ENCODE peak calls at places on chromosomes 12 and 14, in nine cellular contexts. One of them, this sample, is unnamed.

GRCh38 chr12:119178544-119179334 is at the start of gene HSPB8:
- DNase-seq in astrocyte of the cerebellum: peak; percentile 38
- DNase-seq in CD8-positive, alpha-beta memory T cell: no peak
- DNase-seq in lung: peak; percentile 92
- DNase-seq in PC-3: peak; percentile 47
- DNase-seq in mammary epithelial cell: peak; percentile 2
- DNase-seq in AG09309: no peak
- DNase-seq in Peyer's patch: peak; percentile 62
- DNase-seq in astrocyte of the spinal cord: peak; percentile 79
- DNase-seq in this sample: peak; percentile 72

GRCh38 chr12:105741786-105742566 is 396.8 kb downstream of the NUAK1 start:
- DNase-seq in astrocyte of the cerebellum: peak; percentile 89
- DNase-seq in CD8-positive, alpha-beta memory T cell: no peak
- DNase-seq in lung: no peak
- DNase-seq in PC-3: peak; percentile 64
- DNase-seq in mammary epithelial cell: peak; percentile 77
- DNase-seq in AG09309: peak; percentile 89
- DNase-seq in Peyer's patch: no peak
- DNase-seq in astrocyte of the spinal cord: peak; percentile 76
- DNase-seq in this sample: peak; percentile 82

GRCh38 chr12:43736921-43737440 is 21.6 kb downstream of the PUS7L start:
- DNase-seq in astrocyte of the cerebellum: no peak
- DNase-seq in CD8-positive, alpha-beta memory T cell: no peak
- DNase-seq in lung: no peak
- DNase-seq in PC-3: no peak
- DNase-seq in mammary epithelial cell: no peak
- DNase-seq in AG09309: no peak
- DNase-seq in Peyer's patch: no peak
- DNase-seq in astrocyte of the spinal cord: peak; percentile 38
- DNase-seq in this sample: no peak

GRCh38 chr14:34766060-34766459 is 51.7 kb upstream of the CFL2 start:
- DNase-seq in astrocyte of the cerebellum: no peak
- DNase-seq in CD8-positive, alpha-beta memory T cell: no peak
- DNase-seq in lung: no peak
- DNase-seq in PC-3: peak; percentile 47
- DNase-seq in mammary epithelial cell: no peak
- DNase-seq in AG09309: no peak
- DNase-seq in Peyer's patch: no peak
- DNase-seq in astrocyte of the spinal cord: no peak
- DNase-seq in this sample: no peak

GRCh38 chr14:104110491-104111209 is 25.1 kb downstream of the ASPG start:
- DNase-seq in astrocyte of the cerebellum: no peak
- DNase-seq in CD8-positive, alpha-beta memory T cell: no peak
- DNase-seq in lung: no peak
- DNase-seq in PC-3: no peak
- DNase-seq in mammary epithelial cell: no peak
- DNase-seq in AG09309: no peak
- DNase-seq in Peyer's patch: peak; percentile 45
- DNase-seq in astrocyte of the spinal cord: no peak
- DNase-seq in this sample: no peak

GRCh38 chr12:112988224-112988623 is 9.9 kb downstream of the OAS2 start:
- DNase-seq in astrocyte of the cerebellum: no peak
- DNase-seq in CD8-positive, alpha-beta memory T cell: no peak
- DNase-seq in lung: no peak
- DNase-seq in PC-3: no peak
- DNase-seq in mammary epithelial cell: no peak
- DNase-seq in AG09309: no peak
- DNase-seq in Peyer's patch: no peak
- DNase-seq in astrocyte of the spinal cord: no peak
- DNase-seq in this sample: no peak

GRCh38 chr12:52395761-52396434 is 10.2 kb downstream of the KRT82 start:
- DNase-seq in astrocyte of the cerebellum: no peak
- DNase-seq in CD8-positive, alpha-beta memory T cell: no peak
- DNase-seq in lung: no peak
- DNase-seq in PC-3: peak; percentile 78
- DNase-seq in mammary epithelial cell: peak; percentile 57
- DNase-seq in AG09309: no peak
- DNase-seq in Peyer's patch: peak; percentile 55
- DNase-seq in astrocyte of the spinal cord: no peak
- DNase-seq in this sample: peak; percentile 39

GRCh38 chr12:31647106-31647505 is 12.4 kb upstream of the ETFBKMT start:
- DNase-seq in astrocyte of the cerebellum: no peak
- DNase-seq in CD8-positive, alpha-beta memory T cell: no peak
- DNase-seq in lung: no peak
- DNase-seq in PC-3: peak; percentile 84
- DNase-seq in mammary epithelial cell: peak; percentile 44
- DNase-seq in AG09309: no peak
- DNase-seq in Peyer's patch: no peak
- DNase-seq in astrocyte of the spinal cord: no peak
- DNase-seq in this sample: no peak

GRCh38 chr12:27870939-27871338 is 90.9 kb upstream of the MANSC4 start:
- DNase-seq in astrocyte of the cerebellum: peak; percentile 86
- DNase-seq in CD8-positive, alpha-beta memory T cell: no peak
- DNase-seq in lung: no peak
- DNase-seq in PC-3: no peak
- DNase-seq in mammary epithelial cell: peak; percentile 41
- DNase-seq in AG09309: peak; percentile 46
- DNase-seq in Peyer's patch: no peak
- DNase-seq in astrocyte of the spinal cord: peak; percentile 79
- DNase-seq in this sample: peak; percentile 65

GRCh38 chr14:103896578-103896977 is 31.7 kb upstream of the TDRD9 start:
- DNase-seq in astrocyte of the cerebellum: no peak
- DNase-seq in CD8-positive, alpha-beta memory T cell: no peak
- DNase-seq in lung: no peak
- DNase-seq in PC-3: no peak
- DNase-seq in mammary epithelial cell: no peak
- DNase-seq in AG09309: no peak
- DNase-seq in Peyer's patch: peak; percentile 57
- DNase-seq in astrocyte of the spinal cord: no peak
- DNase-seq in this sample: no peak

GRCh38 chr12:42174978-42175377 is 30.3 kb upstream of the GXYLT1 start:
- DNase-seq in astrocyte of the cerebellum: no peak
- DNase-seq in CD8-positive, alpha-beta memory T cell: no peak
- DNase-seq in lung: no peak
- DNase-seq in PC-3: no peak
- DNase-seq in mammary epithelial cell: no peak
- DNase-seq in AG09309: no peak
- DNase-seq in Peyer's patch: no peak
- DNase-seq in astrocyte of the spinal cord: no peak
- DNase-seq in this sample: no peak

GRCh38 chr14:100882991-100883788 is 20.3 kb downstream of the RTL1 start:
- DNase-seq in astrocyte of the cerebellum: no peak
- DNase-seq in CD8-positive, alpha-beta memory T cell: no peak
- DNase-seq in lung: no peak
- DNase-seq in PC-3: no peak
- DNase-seq in mammary epithelial cell: no peak
- DNase-seq in AG09309: no peak
- DNase-seq in Peyer's patch: peak; percentile 23
- DNase-seq in astrocyte of the spinal cord: no peak
- DNase-seq in this sample: no peak

GRCh38 chr12:129067482-129067881 is 214.2 kb downstream of the GLT1D1 start:
- DNase-seq in astrocyte of the cerebellum: no peak
- DNase-seq in CD8-positive, alpha-beta memory T cell: no peak
- DNase-seq in lung: no peak
- DNase-seq in PC-3: no peak
- DNase-seq in mammary epithelial cell: no peak
- DNase-seq in AG09309: no peak
- DNase-seq in Peyer's patch: no peak
- DNase-seq in astrocyte of the spinal cord: no peak
- DNase-seq in this sample: no peak

GRCh38 chr12:17511369-17511768 is 578.6 kb downstream of the RERGL start:
- DNase-seq in astrocyte of the cerebellum: no peak
- DNase-seq in CD8-positive, alpha-beta memory T cell: no peak
- DNase-seq in lung: no peak
- DNase-seq in PC-3: peak; percentile 4
- DNase-seq in mammary epithelial cell: no peak
- DNase-seq in AG09309: no peak
- DNase-seq in Peyer's patch: no peak
- DNase-seq in astrocyte of the spinal cord: no peak
- DNase-seq in this sample: no peak

GRCh38 chr12:6603095-6603567 is 4.0 kb downstream of the CHD4 start:
- DNase-seq in astrocyte of the cerebellum: no peak
- DNase-seq in CD8-positive, alpha-beta memory T cell: peak; percentile 32
- DNase-seq in lung: no peak
- DNase-seq in PC-3: no peak
- DNase-seq in mammary epithelial cell: peak; percentile 20
- DNase-seq in AG09309: no peak
- DNase-seq in Peyer's patch: no peak
- DNase-seq in astrocyte of the spinal cord: peak; percentile 20
- DNase-seq in this sample: no peak

GRCh38 chr12:96776908-96777307 is 130.1 kb upstream of the NEDD1 start:
- DNase-seq in astrocyte of the cerebellum: no peak
- DNase-seq in CD8-positive, alpha-beta memory T cell: no peak
- DNase-seq in lung: no peak
- DNase-seq in PC-3: no peak
- DNase-seq in mammary epithelial cell: no peak
- DNase-seq in AG09309: no peak
- DNase-seq in Peyer's patch: no peak
- DNase-seq in astrocyte of the spinal cord: no peak
- DNase-seq in this sample: no peak

GRCh38 chr14:69131176-69131575 is 21.7 kb downstream of the DCAF5 start:
- DNase-seq in astrocyte of the cerebellum: no peak
- DNase-seq in CD8-positive, alpha-beta memory T cell: no peak
- DNase-seq in lung: no peak
- DNase-seq in PC-3: no peak
- DNase-seq in mammary epithelial cell: no peak
- DNase-seq in AG09309: no peak
- DNase-seq in Peyer's patch: no peak
- DNase-seq in astrocyte of the spinal cord: no peak
- DNase-seq in this sample: no peak

GRCh38 chr12:59041241-59042121 is 121.2 kb upstream of the LRIG3 start:
- DNase-seq in astrocyte of the cerebellum: peak; percentile 75
- DNase-seq in CD8-positive, alpha-beta memory T cell: no peak
- DNase-seq in lung: no peak
- DNase-seq in PC-3: peak; percentile 94
- DNase-seq in mammary epithelial cell: peak; percentile 98
- DNase-seq in AG09309: peak; percentile 79
- DNase-seq in Peyer's patch: no peak
- DNase-seq in astrocyte of the spinal cord: peak; percentile 93
- DNase-seq in this sample: peak; percentile 85
- H3K4me3 ChIP-seq in astrocyte of the cerebellum: no peak overlapping the region
- H3K4me3 ChIP-seq in CD8-positive, alpha-beta memory T cell: no peak overlapping the region
- H3K4me3 ChIP-seq in lung: no peak overlapping the region
- H3K4me3 ChIP-seq in PC-3: peak overlapping the region; percentile 25
- H3K4me3 ChIP-seq in mammary epithelial cell: peak overlapping the region; percentile 18
- H3K4me3 ChIP-seq in AG09309: no peak overlapping the region
- H3K4me3 ChIP-seq in Peyer's patch: no peak overlapping the region
- H3K4me3 ChIP-seq in astrocyte of the spinal cord: no peak overlapping the region
- H3K4me3 ChIP-seq in this sample: no peak overlapping the region

GRCh38 chr12:123135688-123136087 is 15.2 kb downstream of the PITPNM2 start:
- DNase-seq in astrocyte of the cerebellum: no peak
- DNase-seq in CD8-positive, alpha-beta memory T cell: no peak
- DNase-seq in lung: no peak
- DNase-seq in PC-3: no peak
- DNase-seq in mammary epithelial cell: no peak
- DNase-seq in AG09309: no peak
- DNase-seq in Peyer's patch: no peak
- DNase-seq in astrocyte of the spinal cord: no peak
- DNase-seq in this sample: no peak
- H3K4me3 ChIP-seq in astrocyte of the cerebellum: no peak overlapping the region
- H3K4me3 ChIP-seq in CD8-positive, alpha-beta memory T cell: no peak overlapping the region
- H3K4me3 ChIP-seq in lung: no peak overlapping the region
- H3K4me3 ChIP-seq in PC-3: no peak overlapping the region
- H3K4me3 ChIP-seq in mammary epithelial cell: no peak overlapping the region
- H3K4me3 ChIP-seq in AG09309: no peak overlapping the region
- H3K4me3 ChIP-seq in Peyer's patch: no peak overlapping the region
- H3K4me3 ChIP-seq in astrocyte of the spinal cord: no peak overlapping the region
- H3K4me3 ChIP-seq in this sample: no peak overlapping the region

GRCh38 chr12:102167821-102168605 is 29.6 kb downstream of the PMCH start:
- DNase-seq in astrocyte of the cerebellum: no peak
- DNase-seq in CD8-positive, alpha-beta memory T cell: no peak
- DNase-seq in lung: no peak
- DNase-seq in PC-3: no peak
- DNase-seq in mammary epithelial cell: no peak
- DNase-seq in AG09309: no peak
- DNase-seq in Peyer's patch: no peak
- DNase-seq in astrocyte of the spinal cord: peak; percentile 14
- DNase-seq in this sample: no peak
- H3K4me3 ChIP-seq in astrocyte of the cerebellum: no peak overlapping the region
- H3K4me3 ChIP-seq in CD8-positive, alpha-beta memory T cell: no peak overlapping the region
- H3K4me3 ChIP-seq in lung: no peak overlapping the region
- H3K4me3 ChIP-seq in PC-3: no peak overlapping the region
- H3K4me3 ChIP-seq in mammary epithelial cell: no peak overlapping the region
- H3K4me3 ChIP-seq in AG09309: no peak overlapping the region
- H3K4me3 ChIP-seq in Peyer's patch: no peak overlapping the region
- H3K4me3 ChIP-seq in astrocyte of the spinal cord: no peak overlapping the region
- H3K4me3 ChIP-seq in this sample: no peak overlapping the region

GRCh38 chr14:32933623-32933942 is 5.1 kb upstream of the NPAS3 start:
- DNase-seq in astrocyte of the cerebellum: peak; percentile 66
- DNase-seq in CD8-positive, alpha-beta memory T cell: no peak
- DNase-seq in lung: no peak
- DNase-seq in PC-3: peak; percentile 51
- DNase-seq in mammary epithelial cell: no peak
- DNase-seq in AG09309: no peak
- DNase-seq in Peyer's patch: no peak
- DNase-seq in astrocyte of the spinal cord: peak; percentile 55
- DNase-seq in this sample: no peak
- H3K4me3 ChIP-seq in astrocyte of the cerebellum: peak overlapping the region; percentile 53
- H3K4me3 ChIP-seq in CD8-positive, alpha-beta memory T cell: no peak overlapping the region
- H3K4me3 ChIP-seq in lung: no peak overlapping the region
- H3K4me3 ChIP-seq in PC-3: peak overlapping the region; percentile 73
- H3K4me3 ChIP-seq in mammary epithelial cell: no peak overlapping the region
- H3K4me3 ChIP-seq in AG09309: peak overlapping the region; percentile 47
- H3K4me3 ChIP-seq in Peyer's patch: peak overlapping the region; percentile 47
- H3K4me3 ChIP-seq in astrocyte of the spinal cord: peak overlapping the region; percentile 43
- H3K4me3 ChIP-seq in this sample: peak overlapping the region; percentile 53

GRCh38 chr12:22100952-22101748 is 55.1 kb downstream of the CMAS start:
- DNase-seq in astrocyte of the cerebellum: peak; percentile 40
- DNase-seq in CD8-positive, alpha-beta memory T cell: peak; percentile 47
- DNase-seq in lung: no peak
- DNase-seq in PC-3: peak; percentile 46
- DNase-seq in mammary epithelial cell: peak; percentile 73
- DNase-seq in AG09309: peak; percentile 31
- DNase-seq in Peyer's patch: no peak
- DNase-seq in astrocyte of the spinal cord: peak; percentile 70
- DNase-seq in this sample: peak; percentile 38
- H3K4me3 ChIP-seq in astrocyte of the cerebellum: no peak overlapping the region
- H3K4me3 ChIP-seq in CD8-positive, alpha-beta memory T cell: no peak overlapping the region
- H3K4me3 ChIP-seq in lung: no peak overlapping the region
- H3K4me3 ChIP-seq in PC-3: no peak overlapping the region
- H3K4me3 ChIP-seq in mammary epithelial cell: no peak overlapping the region
- H3K4me3 ChIP-seq in AG09309: no peak overlapping the region
- H3K4me3 ChIP-seq in Peyer's patch: no peak overlapping the region
- H3K4me3 ChIP-seq in astrocyte of the spinal cord: no peak overlapping the region
- H3K4me3 ChIP-seq in this sample: no peak overlapping the region